ENCODE peak calls at places on chromosomes 13 and 19, in five cellular contexts. S, Z, A, H and P are unnamed samples. For H3K79me2, the result is how much of the 10 kb centered on the place peaks cover.

GRCh38 chr13:94433055-94433947 is 46.2 kb downstream of the DCT start:
- DNase-seq in S (peak), Z (no peak), A (no peak), H (peak), P (no peak)

GRCh38 chr13:107866007-107866665 is 349.2 kb downstream of the LIG4 start:
- DNase-seq in S (no peak), Z (no peak), A (peak), H (peak), P (peak)

GRCh38 chr13:27455331-27455855 is 5.0 kb upstream of the MTIF3 start:
- DNase-seq in S (peak), Z (no peak), A (peak), H (no peak), P (no peak)

GRCh38 chr19:41413947-41414346 is 13.2 kb downstream of the B3GNT8 start:
- DNase-seq in S (no peak), Z (no peak), A (no peak), H (no peak), P (no peak)

GRCh38 chr19:52648336-52648990 is 10.3 kb upstream of the ZNF83 start:
- DNase-seq in S (no peak), Z (peak), A (peak), H (no peak), P (peak)

GRCh38 chr13:49587311-49587847 is 2.0 kb upstream of the RCBTB1 start:
- DNase-seq in S (no peak), Z (no peak), A (peak), H (no peak), P (peak)

GRCh38 chr19:35533822-35534521 is 716 bp downstream of the GAPDHS start:
- DNase-seq in S (no peak), Z (no peak), A (peak), H (no peak), P (peak)

GRCh38 chr13:26037302-26037701 is 14.5 kb downstream of the SHISA2 start:
- DNase-seq in S (peak), Z (no peak), A (no peak), H (peak), P (no peak)

GRCh38 chr13:64912141-64912540 is 2318.0 kb downstream of the PCDH9 start:
- DNase-seq in S (no peak), Z (no peak), A (peak), H (peak), P (peak)

DNA sequence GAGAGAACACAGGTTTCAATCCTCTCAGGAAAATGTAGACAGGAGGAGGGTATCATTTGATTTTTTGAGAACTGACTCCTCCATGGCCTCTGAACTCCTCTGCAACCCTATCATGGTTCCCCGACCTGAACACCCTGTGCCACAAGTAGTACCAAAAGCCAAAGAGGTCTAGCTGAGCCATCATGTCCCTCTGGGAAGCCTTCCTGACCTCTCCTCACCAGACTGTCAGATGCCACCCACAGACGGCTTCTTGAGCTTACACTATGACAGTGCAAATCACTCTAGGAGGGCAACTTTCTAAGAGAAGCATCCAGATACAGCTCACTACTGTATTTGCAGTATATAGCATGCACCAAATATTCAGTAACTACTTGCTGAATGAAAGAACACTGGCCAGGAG is 3.7 kb downstream of the HNRNPL start:
- DNase-seq in S (no peak), Z (no peak), A (no peak), H (no peak), P (no peak)
- H3K79me2 ChIP-seq in S (half or more), Z (half or more), A (half or more), H (half or more), P (half or more)

DNA sequence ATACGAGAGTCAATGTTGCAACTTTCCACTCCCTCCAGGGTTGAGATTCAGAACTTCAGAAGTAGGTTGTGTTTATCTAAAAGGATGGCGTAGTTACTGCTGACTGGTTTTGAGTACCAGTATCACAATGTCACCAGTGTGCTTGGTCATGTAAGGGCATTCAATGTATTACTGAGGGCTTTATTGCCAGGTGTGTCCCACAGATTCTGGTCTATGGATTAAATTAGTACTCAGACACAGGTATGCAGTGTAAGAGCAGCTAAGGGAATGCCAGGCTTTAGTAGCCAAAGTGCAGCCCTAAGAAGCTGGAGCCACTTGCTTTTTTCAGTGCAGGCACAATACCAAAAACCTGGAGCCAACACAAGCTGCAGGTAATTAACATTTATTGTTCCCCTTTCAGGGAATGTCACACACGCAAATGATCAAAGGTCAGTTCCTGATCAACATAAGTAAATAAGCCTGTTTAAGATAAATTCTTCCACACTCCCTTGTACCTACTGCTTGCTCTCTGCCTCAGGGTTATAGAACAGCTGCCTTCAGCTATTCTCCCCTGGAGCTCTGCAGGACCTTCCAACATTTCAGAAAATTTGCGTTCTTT is 130.1 kb upstream of the ZNF91 start:
- DNase-seq in S (no peak), Z (no peak), A (no peak), H (no peak), P (no peak)
- H3K4me2 ChIP-seq in S (no peak), Z (no peak), A (no peak), H (no peak), P (no peak)

GRCh38 chr13:114248011-114248410 is 13.3 kb downstream of the CDC16 start:
- DNase-seq in S (no peak), Z (no peak), A (peak), H (no peak), P (no peak)
- H3K4me3 ChIP-seq in S (no peak), Z (no peak), A (no peak), H (no peak), P (no peak)

GRCh38 chr13:63120883-63121282 is 1705.2 kb upstream of the PCDH20 start:
- DNase-seq in S (no peak), Z (no peak), A (no peak), H (no peak), P (no peak)
- H3K79me2 ChIP-seq in S (under half), Z (under half), A (under half), H (under half), P (under half)

DNA sequence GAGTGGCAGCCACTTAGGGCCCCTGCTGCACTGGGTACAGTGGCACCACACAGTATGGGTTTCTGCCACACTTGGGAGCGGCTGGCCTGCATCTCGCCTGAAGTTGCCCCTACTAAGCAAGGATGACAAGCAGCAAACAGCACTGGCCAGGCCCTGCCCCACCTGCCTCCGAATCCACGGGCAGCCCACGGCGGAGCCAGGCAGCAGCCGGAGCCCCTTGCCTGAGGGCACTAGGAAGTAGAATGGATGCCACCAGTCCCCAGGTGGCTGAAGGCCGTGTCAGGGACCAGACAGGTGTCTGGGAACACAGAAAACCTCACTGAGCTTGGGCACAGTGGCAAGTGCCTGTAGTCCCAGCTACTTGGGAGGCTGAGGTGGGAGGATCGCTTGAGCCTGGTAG is 19.4 kb downstream of the MLLT1 start:
- DNase-seq in S (no peak), Z (no peak), A (no peak), H (no peak), P (no peak)
- H3K4me2 ChIP-seq in S (no peak), Z (no peak), A (no peak), H (no peak), P (no peak)

DNA sequence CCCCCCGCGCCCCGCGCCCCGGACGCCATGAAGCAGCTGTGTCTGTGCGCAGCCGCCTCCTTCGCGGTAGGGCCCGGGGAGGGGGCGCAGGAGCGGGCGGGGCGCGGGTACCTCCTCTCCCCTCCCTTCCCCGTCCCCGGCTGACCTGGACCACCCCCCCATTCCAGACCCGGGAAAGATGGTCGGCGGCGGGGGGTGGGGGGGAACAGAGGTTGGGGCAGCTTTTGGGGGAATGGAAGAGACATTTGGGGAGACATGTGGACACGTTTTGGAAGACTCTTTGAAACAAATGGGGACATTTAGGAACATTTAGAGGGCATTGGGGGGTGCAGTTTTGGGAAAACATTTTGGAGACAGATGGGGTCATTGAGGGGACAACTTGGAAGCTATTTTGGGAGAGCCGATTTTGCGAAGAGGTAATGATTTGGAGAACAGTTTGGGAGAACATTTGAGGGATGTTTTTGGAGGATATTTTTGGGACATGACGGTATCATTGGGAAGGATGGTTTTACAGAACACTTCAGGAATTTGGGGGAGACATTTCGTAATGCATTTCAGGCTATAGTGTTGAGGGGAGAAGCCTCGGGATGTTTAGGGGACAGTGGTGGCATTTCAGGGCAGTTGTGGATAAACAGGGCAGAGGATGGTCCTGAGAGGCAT is 16.1 kb downstream of the ANKRD24 start:
- DNase-seq in S (no peak), Z (no peak), A (no peak), H (no peak), P (no peak)
- H3K4me3 ChIP-seq in S (no peak), Z (no peak), A (no peak), H (no peak), P (no peak)

GRCh38 chr19:3453840-3454239 is 26.5 kb downstream of the SMIM24 start:
- DNase-seq in S (no peak), Z (no peak), A (no peak), H (no peak), P (no peak)

GRCh38 chr19:3448616-3449334 is 31.6 kb downstream of the SMIM24 start:
- DNase-seq in S (no peak), Z (no peak), A (no peak), H (no peak), P (no peak)

GRCh38 chr19:3452456-3453068 is 27.8 kb downstream of the SMIM24 start:
- DNase-seq in S (no peak), Z (no peak), A (no peak), H (no peak), P (no peak)

GRCh38 chr19:3451451-3451866 is 28.9 kb downstream of the SMIM24 start:
- DNase-seq in S (no peak), Z (no peak), A (peak), H (no peak), P (no peak)

GRCh38 chr19:3450796-3451411 is 29.4 kb downstream of the SMIM24 start:
- DNase-seq in S (no peak), Z (peak), A (peak), H (peak), P (peak)
- H3K79me2 ChIP-seq in S (under half), Z (under half), A (half or more), H (under half), P (under half)

DNA sequence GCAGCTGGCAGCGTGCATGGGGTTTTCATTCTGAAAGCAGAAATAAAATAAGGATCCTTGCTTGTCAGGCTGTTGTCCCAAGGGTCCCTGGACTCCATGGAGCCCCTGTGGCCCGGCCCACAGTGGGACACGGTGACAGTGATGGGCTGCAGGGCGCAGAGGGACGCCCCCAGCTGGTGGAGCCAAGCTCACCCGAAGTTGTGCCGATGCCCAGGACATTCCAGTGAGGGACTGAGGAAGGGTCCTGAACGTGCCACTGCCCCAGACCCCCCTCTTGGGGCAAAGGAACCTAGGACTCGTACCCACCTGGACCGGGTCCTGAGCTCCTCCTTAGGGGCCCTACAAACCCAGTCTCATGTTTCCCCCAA is 35.0 kb downstream of the MYO9B start:
- DNase-seq in S (no peak), Z (no peak), A (no peak), H (no peak), P (no peak)
- H3K4me2 ChIP-seq in S (no peak), Z (no peak), A (no peak), H (no peak), P (no peak)